ENCODE peak calls at places on chromosomes 5 and 9, in four cellular contexts. G is CD4-positive, alpha-beta memory T cell; E is SK-N-MC; F is psoas muscle. K is an unnamed sample. For H3K36me3, the result is how much of the 10 kb centered on the place peaks cover.

GRCh38 chr9:110027624-110028023 is 180.3 kb downstream of the C9orf152 start:
- DNase-seq in G (no peak), E (no peak), F (no peak), K (peak)

GRCh38 chr9:22148876-22149637 is 140.0 kb upstream of the CDKN2B start:
- DNase-seq in G (no peak), E (no peak), F (no peak), K (no peak)

GRCh38 chr5:91162534-91163381 is 220.4 kb downstream of the ARRDC3 start:
- DNase-seq in G (peak), E (no peak), F (peak), K (peak)

GRCh38 chr9:128635266-128636023 is 21.2 kb downstream of the DYNC2I2 start:
- DNase-seq in G (no peak), E (no peak), F (peak), K (peak)

GRCh38 chr5:132067941-132068808 is 5.4 kb upstream of the CSF2 start:
- DNase-seq in G (no peak), E (no peak), F (no peak), K (no peak)

GRCh38 chr5:80963966-80964481 is 3.9 kb downstream of the RASGRF2 start:
- DNase-seq in G (no peak), E (no peak), F (no peak), K (no peak)

GRCh38 chr5:74401566-74402320 is 238.8 kb downstream of the ENC1 start:
- DNase-seq in G (no peak), E (no peak), F (no peak), K (no peak)

GRCh38 chr9:130447193-130447816 is 2.5 kb downstream of the ASS1 start:
- DNase-seq in G (no peak), E (no peak), F (no peak), K (no peak)

GRCh38 chr5:17252543-17252942 is 35.1 kb downstream of the BASP1 start:
- DNase-seq in G (no peak), E (no peak), F (no peak), K (no peak)

GRCh38 chr5:134526483-134527155 is 1.1 kb downstream of the JADE2 start:
- DNase-seq in G (peak), E (no peak), F (peak), K (peak)

GRCh38 chr5:99030871-99031440 is 102.1 kb upstream of the CHD1 start:
- DNase-seq in G (no peak), E (no peak), F (no peak), K (no peak)

GRCh38 chr9:120750421-120750820 is 36.2 kb upstream of the MEGF9 start:
- DNase-seq in G (no peak), E (no peak), F (no peak), K (no peak)
- H3K27ac ChIP-seq in G (no peak), E (no peak), F (no peak), K (no peak)

DNA sequence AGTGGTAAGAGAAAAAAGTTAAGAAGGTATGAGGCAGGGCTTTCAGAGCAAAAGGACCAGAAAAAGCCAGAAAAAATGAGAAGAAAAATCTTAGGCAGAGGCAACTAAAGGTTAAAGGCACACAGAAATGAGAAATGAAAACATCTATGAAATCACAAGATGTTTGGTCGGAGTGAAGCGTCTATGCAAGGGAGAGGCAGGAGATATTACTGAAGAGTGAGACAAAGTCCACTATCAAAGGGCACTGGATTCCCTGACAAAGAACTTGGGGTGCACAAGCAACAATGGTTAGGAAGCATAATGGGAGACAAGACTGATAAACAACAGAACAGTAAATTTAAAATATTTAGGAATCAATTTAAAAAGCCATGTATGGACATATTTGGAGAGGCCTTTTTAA is 16.9 kb downstream of the PANK3 start:
- DNase-seq in G (no peak), E (no peak), F (no peak), K (no peak)
- H3K36me3 ChIP-seq in G (under half), E (half or more), F (under half), K (half or more)

GRCh38 chr5:140337880-140338279 is 8.5 kb downstream of the HBEGF start:
- DNase-seq in G (no peak), E (no peak), F (no peak), K (no peak)
- H3K27ac ChIP-seq in G (no peak), E (no peak), F (peak), K (peak)

DNA sequence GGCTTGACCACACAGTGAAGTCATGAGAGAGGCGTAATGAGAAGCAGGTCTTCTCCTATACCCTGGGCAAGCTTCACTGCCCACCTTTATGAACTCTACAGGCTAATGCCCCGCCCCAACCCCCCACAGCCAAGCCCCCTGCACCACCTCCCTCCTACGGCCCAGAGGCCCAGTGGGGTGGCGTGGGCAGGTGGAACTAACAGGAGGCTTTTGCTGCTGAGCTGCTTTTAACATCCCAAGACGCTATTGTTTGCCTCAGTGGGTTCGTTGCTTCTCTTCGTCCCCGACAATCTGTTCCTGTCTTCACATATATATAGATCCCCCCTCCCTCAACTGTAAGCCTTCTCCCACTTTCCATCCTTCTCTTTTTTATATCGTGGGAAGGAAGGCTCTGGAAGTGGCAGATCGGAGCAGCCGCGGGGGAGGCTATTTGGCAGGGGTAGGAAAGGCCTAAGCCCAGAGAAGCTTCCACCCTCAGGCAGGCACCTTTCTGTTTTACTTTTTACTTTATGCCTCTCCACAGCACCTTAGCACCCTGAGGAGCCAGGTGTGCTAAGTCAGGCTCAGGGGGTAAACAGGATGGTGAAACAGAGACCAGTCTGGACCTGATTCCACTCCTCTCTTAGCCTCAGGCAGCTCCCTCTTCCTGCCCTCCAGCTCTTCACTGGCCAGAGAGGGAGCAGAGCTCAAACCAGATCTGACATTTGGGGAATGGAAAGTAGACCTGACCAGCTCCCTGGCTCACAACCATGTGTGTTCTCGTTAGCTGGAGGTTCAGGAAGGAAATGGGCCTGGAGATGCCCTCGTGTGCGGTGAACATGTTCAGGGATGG is 26.5 kb downstream of the CD74 start:
- DNase-seq in G (no peak), E (no peak), F (no peak), K (no peak)
- H3K36me3 ChIP-seq in G (half or more), E (half or more), F (under half), K (half or more)

DNA sequence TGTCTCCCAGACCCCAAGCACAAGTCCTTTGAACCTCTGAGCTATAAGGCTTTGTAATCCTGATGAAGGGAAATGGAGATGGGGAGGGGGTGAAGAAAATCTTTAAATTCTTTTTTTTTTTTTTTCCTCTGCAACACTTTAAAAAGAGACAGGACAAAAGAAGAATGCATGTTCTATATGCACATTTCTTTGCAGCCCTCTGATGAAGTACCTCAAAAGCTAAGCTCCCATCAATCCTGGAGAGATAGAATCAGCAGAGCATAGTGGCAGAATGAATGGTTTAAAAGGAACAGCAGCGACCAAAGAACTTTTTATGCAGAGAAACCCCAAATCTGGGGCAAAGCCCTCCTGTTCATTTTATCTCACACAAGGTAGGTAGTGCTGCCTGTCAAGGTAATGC is 173.3 kb upstream of the ZNF608 start:
- DNase-seq in G (no peak), E (no peak), F (no peak), K (no peak)
- H3K27ac ChIP-seq in G (no peak), E (no peak), F (no peak), K (no peak)

K was measured in right atrium auricular region.